ENCODE peak calls at places on chromosomes 11 and 22, in six cellular contexts. One of them, this sample, is unnamed.

GRCh38 chr11:86988351-86988881 is 33.2 kb upstream of the FZD4 start:
- DNase-seq in T-helper 9 cell: no peak
- DNase-seq in NCI-H1092 treated with DMSO at 0.1 percent for 48 hours: no peak
- DNase-seq in stimulated activated CD4-positive, alpha-beta T cell treated with anti-CD3 and anti-CD28 coated beads, Interleukin-1b, Interleukin-23, amount 100 ng/mL, for 24 hours: no peak
- DNase-seq in amniotic stem cell: no peak
- DNase-seq in fibroblast of lung: no peak
- DNase-seq in this sample: peak

GRCh38 chr11:83918471-83918870 is 632.3 kb upstream of the CCDC90B start:
- DNase-seq in T-helper 9 cell: no peak
- DNase-seq in NCI-H1092 treated with DMSO at 0.1 percent for 48 hours: no peak
- DNase-seq in stimulated activated CD4-positive, alpha-beta T cell treated with anti-CD3 and anti-CD28 coated beads, Interleukin-1b, Interleukin-23, amount 100 ng/mL, for 24 hours: no peak
- DNase-seq in amniotic stem cell: no peak
- DNase-seq in fibroblast of lung: no peak
- DNase-seq in this sample: no peak

GRCh38 chr22:31715157-31715778 is 34.7 kb downstream of the PRR14L start:
- DNase-seq in T-helper 9 cell: no peak
- DNase-seq in NCI-H1092 treated with DMSO at 0.1 percent for 48 hours: no peak
- DNase-seq in stimulated activated CD4-positive, alpha-beta T cell treated with anti-CD3 and anti-CD28 coated beads, Interleukin-1b, Interleukin-23, amount 100 ng/mL, for 24 hours: no peak
- DNase-seq in amniotic stem cell: no peak
- DNase-seq in fibroblast of lung: no peak
- DNase-seq in this sample: no peak

GRCh38 chr11:130124096-130124495 is 35.5 kb upstream of the ST14 start:
- DNase-seq in T-helper 9 cell: no peak
- DNase-seq in NCI-H1092 treated with DMSO at 0.1 percent for 48 hours: no peak
- DNase-seq in stimulated activated CD4-positive, alpha-beta T cell treated with anti-CD3 and anti-CD28 coated beads, Interleukin-1b, Interleukin-23, amount 100 ng/mL, for 24 hours: no peak
- DNase-seq in amniotic stem cell: peak
- DNase-seq in fibroblast of lung: peak
- DNase-seq in this sample: no peak

GRCh38 chr11:116234989-116235567 is 537.7 kb downstream of the BUD13 start:
- DNase-seq in T-helper 9 cell: no peak
- DNase-seq in NCI-H1092 treated with DMSO at 0.1 percent for 48 hours: peak
- DNase-seq in stimulated activated CD4-positive, alpha-beta T cell treated with anti-CD3 and anti-CD28 coated beads, Interleukin-1b, Interleukin-23, amount 100 ng/mL, for 24 hours: no peak
- DNase-seq in amniotic stem cell: no peak
- DNase-seq in fibroblast of lung: no peak
- DNase-seq in this sample: peak

GRCh38 chr22:42946551-42947198 is 68.3 kb downstream of the PACSIN2 start:
- DNase-seq in T-helper 9 cell: no peak
- DNase-seq in NCI-H1092 treated with DMSO at 0.1 percent for 48 hours: no peak
- DNase-seq in stimulated activated CD4-positive, alpha-beta T cell treated with anti-CD3 and anti-CD28 coated beads, Interleukin-1b, Interleukin-23, amount 100 ng/mL, for 24 hours: no peak
- DNase-seq in amniotic stem cell: no peak
- DNase-seq in fibroblast of lung: no peak
- DNase-seq in this sample: no peak

GRCh38 chr11:122756417-122756816 is 81.9 kb upstream of the CRTAM start:
- DNase-seq in T-helper 9 cell: no peak
- DNase-seq in NCI-H1092 treated with DMSO at 0.1 percent for 48 hours: no peak
- DNase-seq in stimulated activated CD4-positive, alpha-beta T cell treated with anti-CD3 and anti-CD28 coated beads, Interleukin-1b, Interleukin-23, amount 100 ng/mL, for 24 hours: no peak
- DNase-seq in amniotic stem cell: no peak
- DNase-seq in fibroblast of lung: no peak
- DNase-seq in this sample: no peak

GRCh38 chr11:85685820-85686459 is at the start of gene CCDC89:
- DNase-seq in T-helper 9 cell: no peak
- DNase-seq in NCI-H1092 treated with DMSO at 0.1 percent for 48 hours: peak
- DNase-seq in stimulated activated CD4-positive, alpha-beta T cell treated with anti-CD3 and anti-CD28 coated beads, Interleukin-1b, Interleukin-23, amount 100 ng/mL, for 24 hours: no peak
- DNase-seq in amniotic stem cell: no peak
- DNase-seq in fibroblast of lung: peak
- DNase-seq in this sample: peak

GRCh38 chr11:35583126-35583525 is 35.1 kb upstream of the FJX1 start:
- DNase-seq in T-helper 9 cell: no peak
- DNase-seq in NCI-H1092 treated with DMSO at 0.1 percent for 48 hours: no peak
- DNase-seq in stimulated activated CD4-positive, alpha-beta T cell treated with anti-CD3 and anti-CD28 coated beads, Interleukin-1b, Interleukin-23, amount 100 ng/mL, for 24 hours: no peak
- DNase-seq in amniotic stem cell: no peak
- DNase-seq in fibroblast of lung: peak
- DNase-seq in this sample: no peak

GRCh38 chr11:71064702-71065515 is 187.5 kb downstream of the SHANK2 start:
- DNase-seq in T-helper 9 cell: no peak
- DNase-seq in NCI-H1092 treated with DMSO at 0.1 percent for 48 hours: no peak
- DNase-seq in stimulated activated CD4-positive, alpha-beta T cell treated with anti-CD3 and anti-CD28 coated beads, Interleukin-1b, Interleukin-23, amount 100 ng/mL, for 24 hours: no peak
- DNase-seq in amniotic stem cell: no peak
- DNase-seq in fibroblast of lung: no peak
- DNase-seq in this sample: no peak

GRCh38 chr11:118592616-118593367 is 14.6 kb upstream of the PHLDB1 start:
- DNase-seq in T-helper 9 cell: no peak
- DNase-seq in NCI-H1092 treated with DMSO at 0.1 percent for 48 hours: no peak
- DNase-seq in stimulated activated CD4-positive, alpha-beta T cell treated with anti-CD3 and anti-CD28 coated beads, Interleukin-1b, Interleukin-23, amount 100 ng/mL, for 24 hours: no peak
- DNase-seq in amniotic stem cell: no peak
- DNase-seq in fibroblast of lung: no peak
- DNase-seq in this sample: no peak

GRCh38 chr11:114036156-114036811 is 23.2 kb upstream of the ZBTB16 start:
- DNase-seq in T-helper 9 cell: peak
- DNase-seq in NCI-H1092 treated with DMSO at 0.1 percent for 48 hours: peak
- DNase-seq in stimulated activated CD4-positive, alpha-beta T cell treated with anti-CD3 and anti-CD28 coated beads, Interleukin-1b, Interleukin-23, amount 100 ng/mL, for 24 hours: peak
- DNase-seq in amniotic stem cell: no peak
- DNase-seq in fibroblast of lung: peak
- DNase-seq in this sample: peak

GRCh38 chr22:37267128-37267587 is 15.2 kb upstream of the CYTH4 start:
- DNase-seq in T-helper 9 cell: peak
- DNase-seq in NCI-H1092 treated with DMSO at 0.1 percent for 48 hours: peak
- DNase-seq in stimulated activated CD4-positive, alpha-beta T cell treated with anti-CD3 and anti-CD28 coated beads, Interleukin-1b, Interleukin-23, amount 100 ng/mL, for 24 hours: no peak
- DNase-seq in amniotic stem cell: no peak
- DNase-seq in fibroblast of lung: no peak
- DNase-seq in this sample: no peak

GRCh38 chr11:75351541-75352416 is at the start of gene ARRB1:
- DNase-seq in T-helper 9 cell: peak
- DNase-seq in NCI-H1092 treated with DMSO at 0.1 percent for 48 hours: peak
- DNase-seq in stimulated activated CD4-positive, alpha-beta T cell treated with anti-CD3 and anti-CD28 coated beads, Interleukin-1b, Interleukin-23, amount 100 ng/mL, for 24 hours: peak
- DNase-seq in amniotic stem cell: no peak
- DNase-seq in fibroblast of lung: peak
- DNase-seq in this sample: peak

GRCh38 chr22:36873614-36874308 is 13.0 kb downstream of the NCF4 start:
- DNase-seq in T-helper 9 cell: no peak
- DNase-seq in NCI-H1092 treated with DMSO at 0.1 percent for 48 hours: peak
- DNase-seq in stimulated activated CD4-positive, alpha-beta T cell treated with anti-CD3 and anti-CD28 coated beads, Interleukin-1b, Interleukin-23, amount 100 ng/mL, for 24 hours: no peak
- DNase-seq in amniotic stem cell: peak
- DNase-seq in fibroblast of lung: peak
- DNase-seq in this sample: no peak

GRCh38 chr22:24005201-24005600 is at the start of gene GSTT4:
- DNase-seq in T-helper 9 cell: no peak
- DNase-seq in NCI-H1092 treated with DMSO at 0.1 percent for 48 hours: no peak
- DNase-seq in stimulated activated CD4-positive, alpha-beta T cell treated with anti-CD3 and anti-CD28 coated beads, Interleukin-1b, Interleukin-23, amount 100 ng/mL, for 24 hours: no peak
- DNase-seq in amniotic stem cell: no peak
- DNase-seq in fibroblast of lung: no peak
- DNase-seq in this sample: no peak

GRCh38 chr22:39592104-39593060 is 21.8 kb downstream of the CACNA1I start:
- DNase-seq in T-helper 9 cell: no peak
- DNase-seq in NCI-H1092 treated with DMSO at 0.1 percent for 48 hours: peak
- DNase-seq in stimulated activated CD4-positive, alpha-beta T cell treated with anti-CD3 and anti-CD28 coated beads, Interleukin-1b, Interleukin-23, amount 100 ng/mL, for 24 hours: no peak
- DNase-seq in amniotic stem cell: peak
- DNase-seq in fibroblast of lung: peak
- DNase-seq in this sample: no peak

GRCh38 chr11:134660416-134660815 is 248.4 kb upstream of the B3GAT1 start:
- DNase-seq in T-helper 9 cell: no peak
- DNase-seq in NCI-H1092 treated with DMSO at 0.1 percent for 48 hours: no peak
- DNase-seq in stimulated activated CD4-positive, alpha-beta T cell treated with anti-CD3 and anti-CD28 coated beads, Interleukin-1b, Interleukin-23, amount 100 ng/mL, for 24 hours: no peak
- DNase-seq in amniotic stem cell: no peak
- DNase-seq in fibroblast of lung: no peak
- DNase-seq in this sample: no peak

GRCh38 chr11:61912991-61913698 is 4.2 kb downstream of the RAB3IL1 start:
- DNase-seq in T-helper 9 cell: no peak
- DNase-seq in NCI-H1092 treated with DMSO at 0.1 percent for 48 hours: no peak
- DNase-seq in stimulated activated CD4-positive, alpha-beta T cell treated with anti-CD3 and anti-CD28 coated beads, Interleukin-1b, Interleukin-23, amount 100 ng/mL, for 24 hours: no peak
- DNase-seq in amniotic stem cell: no peak
- DNase-seq in fibroblast of lung: no peak
- DNase-seq in this sample: no peak

GRCh38 chr11:74570266-74571061 is 21.9 kb upstream of the POLD3 start:
- DNase-seq in T-helper 9 cell: no peak
- DNase-seq in NCI-H1092 treated with DMSO at 0.1 percent for 48 hours: peak
- DNase-seq in stimulated activated CD4-positive, alpha-beta T cell treated with anti-CD3 and anti-CD28 coated beads, Interleukin-1b, Interleukin-23, amount 100 ng/mL, for 24 hours: peak
- DNase-seq in amniotic stem cell: peak
- DNase-seq in fibroblast of lung: peak
- DNase-seq in this sample: peak

GRCh38 chr11:82733444-82734119 is at the start of gene FAM181B:
- DNase-seq in T-helper 9 cell: no peak
- DNase-seq in NCI-H1092 treated with DMSO at 0.1 percent for 48 hours: peak
- DNase-seq in stimulated activated CD4-positive, alpha-beta T cell treated with anti-CD3 and anti-CD28 coated beads, Interleukin-1b, Interleukin-23, amount 100 ng/mL, for 24 hours: peak
- DNase-seq in amniotic stem cell: no peak
- DNase-seq in fibroblast of lung: peak
- DNase-seq in this sample: peak

GRCh38 chr11:2267871-2268825 is 2.2 kb downstream of the ASCL2 start:
- DNase-seq in T-helper 9 cell: no peak
- DNase-seq in NCI-H1092 treated with DMSO at 0.1 percent for 48 hours: no peak
- DNase-seq in stimulated activated CD4-positive, alpha-beta T cell treated with anti-CD3 and anti-CD28 coated beads, Interleukin-1b, Interleukin-23, amount 100 ng/mL, for 24 hours: no peak
- DNase-seq in amniotic stem cell: no peak
- DNase-seq in fibroblast of lung: no peak
- DNase-seq in this sample: no peak

GRCh38 chr22:20957691-20958440 is 9.2 kb upstream of the AIFM3 start:
- DNase-seq in T-helper 9 cell: no peak
- DNase-seq in NCI-H1092 treated with DMSO at 0.1 percent for 48 hours: no peak
- DNase-seq in stimulated activated CD4-positive, alpha-beta T cell treated with anti-CD3 and anti-CD28 coated beads, Interleukin-1b, Interleukin-23, amount 100 ng/mL, for 24 hours: no peak
- DNase-seq in amniotic stem cell: no peak
- DNase-seq in fibroblast of lung: peak
- DNase-seq in this sample: no peak

GRCh38 chr11:119206512-119207299 is 567 bp downstream of the CBL start:
- DNase-seq in T-helper 9 cell: peak
- DNase-seq in NCI-H1092 treated with DMSO at 0.1 percent for 48 hours: peak
- DNase-seq in stimulated activated CD4-positive, alpha-beta T cell treated with anti-CD3 and anti-CD28 coated beads, Interleukin-1b, Interleukin-23, amount 100 ng/mL, for 24 hours: peak
- DNase-seq in amniotic stem cell: no peak
- DNase-seq in fibroblast of lung: no peak
- DNase-seq in this sample: peak

GRCh38 chr11:31237819-31238771 is 131.4 kb downstream of the DCDC1 start:
- DNase-seq in T-helper 9 cell: no peak
- DNase-seq in NCI-H1092 treated with DMSO at 0.1 percent for 48 hours: no peak
- DNase-seq in stimulated activated CD4-positive, alpha-beta T cell treated with anti-CD3 and anti-CD28 coated beads, Interleukin-1b, Interleukin-23, amount 100 ng/mL, for 24 hours: no peak
- DNase-seq in amniotic stem cell: no peak
- DNase-seq in fibroblast of lung: peak
- DNase-seq in this sample: no peak

GRCh38 chr11:123690490-123690889 is 36.1 kb upstream of the SCN3B start:
- DNase-seq in T-helper 9 cell: no peak
- DNase-seq in NCI-H1092 treated with DMSO at 0.1 percent for 48 hours: no peak
- DNase-seq in stimulated activated CD4-positive, alpha-beta T cell treated with anti-CD3 and anti-CD28 coated beads, Interleukin-1b, Interleukin-23, amount 100 ng/mL, for 24 hours: no peak
- DNase-seq in amniotic stem cell: no peak
- DNase-seq in fibroblast of lung: no peak
- DNase-seq in this sample: no peak

GRCh38 chr11:23897453-23898289 is 599.2 kb upstream of the LUZP2 start:
- DNase-seq in T-helper 9 cell: no peak
- DNase-seq in NCI-H1092 treated with DMSO at 0.1 percent for 48 hours: no peak
- DNase-seq in stimulated activated CD4-positive, alpha-beta T cell treated with anti-CD3 and anti-CD28 coated beads, Interleukin-1b, Interleukin-23, amount 100 ng/mL, for 24 hours: no peak
- DNase-seq in amniotic stem cell: peak
- DNase-seq in fibroblast of lung: peak
- DNase-seq in this sample: no peak

GRCh38 chr22:48581206-48581766 is 1246.4 kb downstream of the BRD1 start:
- DNase-seq in T-helper 9 cell: no peak
- DNase-seq in NCI-H1092 treated with DMSO at 0.1 percent for 48 hours: no peak
- DNase-seq in stimulated activated CD4-positive, alpha-beta T cell treated with anti-CD3 and anti-CD28 coated beads, Interleukin-1b, Interleukin-23, amount 100 ng/mL, for 24 hours: no peak
- DNase-seq in amniotic stem cell: no peak
- DNase-seq in fibroblast of lung: no peak
- DNase-seq in this sample: no peak

GRCh38 chr11:65183201-65183891 is 1.6 kb downstream of the CAPN1 start:
- DNase-seq in T-helper 9 cell: no peak
- DNase-seq in NCI-H1092 treated with DMSO at 0.1 percent for 48 hours: no peak
- DNase-seq in stimulated activated CD4-positive, alpha-beta T cell treated with anti-CD3 and anti-CD28 coated beads, Interleukin-1b, Interleukin-23, amount 100 ng/mL, for 24 hours: no peak
- DNase-seq in amniotic stem cell: no peak
- DNase-seq in fibroblast of lung: no peak
- DNase-seq in this sample: no peak

This sample was measured in NCI-H345.